ENCODE peak calls at places on chromosomes 3 and 15, in five cellular contexts. H, Y, V, U and T are unnamed samples.

GRCh38 chr3:134134698-134135415 is 105.1 kb upstream of the SLCO2A1 start:
- DNase-seq in H (no peak), Y (no peak), V (no peak), U (no peak), T (no peak)

GRCh38 chr3:101379695-101380376 is 59.5 kb upstream of the IMPG2 start:
- DNase-seq in H (no peak), Y (no peak), V (no peak), U (no peak), T (no peak)

GRCh38 chr15:67091073-67091965 is 25.9 kb downstream of the SMAD3 start:
- DNase-seq in H (no peak), Y (no peak), V (peak), U (no peak), T (no peak)

GRCh38 chr15:66873856-66874255 is 171.8 kb downstream of the SMAD6 start:
- DNase-seq in H (no peak), Y (no peak), V (no peak), U (no peak), T (no peak)

GRCh38 chr15:27686376-27686775 is 412.7 kb downstream of the OCA2 start:
- DNase-seq in H (no peak), Y (no peak), V (no peak), U (no peak), T (no peak)

GRCh38 chr3:181379278-181379677 is 332.4 kb upstream of the SOX2 start:
- DNase-seq in H (no peak), Y (no peak), V (no peak), U (no peak), T (no peak)

GRCh38 chr15:98658831-98659699 is 10.7 kb downstream of the IGF1R start:
- DNase-seq in H (no peak), Y (no peak), V (peak), U (peak), T (no peak)

GRCh38 chr3:128342701-128343180 is 123.9 kb downstream of the DNAJB8 start:
- DNase-seq in H (no peak), Y (no peak), V (no peak), U (no peak), T (no peak)

GRCh38 chr15:101563397-101563796 is 73.9 kb upstream of the PCSK6 start:
- DNase-seq in H (no peak), Y (no peak), V (no peak), U (no peak), T (no peak)

GRCh38 chr3:44077267-44077666 is 164.4 kb upstream of the TOPAZ1 start:
- DNase-seq in H (no peak), Y (no peak), V (peak), U (no peak), T (no peak)

GRCh38 chr3:55718475-55718874 is 231.4 kb upstream of the WNT5A start:
- DNase-seq in H (no peak), Y (no peak), V (peak), U (no peak), T (no peak)

GRCh38 chr3:194315965-194316361 is 35.2 kb downstream of the CPN2 start:
- DNase-seq in H (no peak), Y (no peak), V (no peak), U (no peak), T (no peak)

GRCh38 chr3:194270627-194271458 is 80.3 kb downstream of the CPN2 start:
- DNase-seq in H (peak), Y (peak), V (peak), U (no peak), T (no peak)

GRCh38 chr15:78988361-78988911 is 43.6 kb upstream of the CTSH start:
- DNase-seq in H (no peak), Y (no peak), V (peak), U (peak), T (no peak)

DNA sequence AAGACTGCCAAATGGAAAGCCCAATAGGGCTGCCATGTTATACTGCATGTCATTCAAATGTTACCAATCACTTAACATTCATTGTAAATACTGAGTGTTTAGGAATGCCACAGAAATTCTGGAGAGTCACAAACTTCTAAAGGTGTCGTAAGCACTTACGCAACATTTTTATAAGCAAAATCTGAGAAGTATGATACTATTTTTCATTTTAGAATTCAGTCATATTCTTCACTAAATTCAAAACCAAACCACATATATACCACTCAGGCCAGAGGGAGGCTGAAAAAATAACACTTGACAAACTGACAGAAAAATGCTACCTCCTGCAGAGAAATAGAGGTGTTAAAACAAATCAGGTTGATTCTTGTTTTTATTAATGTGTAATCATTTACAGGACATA is 89.8 kb downstream of the THBS1 start:
- DNase-seq in H (no peak), Y (no peak), V (no peak), U (no peak), T (no peak)
- H2BK12ac ChIP-seq in H (no peak), Y (no peak), V (no peak), U (no peak), T (no peak)

GRCh38 chr3:32865364-32865763 is 47.6 kb downstream of the TRIM71 start:
- DNase-seq in H (no peak), Y (no peak), V (peak), U (peak), T (no peak)

GRCh38 chr3:32860499-32860898 is 42.7 kb downstream of the TRIM71 start:
- DNase-seq in H (no peak), Y (no peak), V (no peak), U (no peak), T (no peak)

GRCh38 chr3:32861681-32862080 is 43.9 kb downstream of the TRIM71 start:
- DNase-seq in H (no peak), Y (no peak), V (no peak), U (no peak), T (no peak)

GRCh38 chr3:32859604-32860237 is 41.9 kb downstream of the TRIM71 start:
- DNase-seq in H (no peak), Y (no peak), V (no peak), U (no peak), T (no peak)

GRCh38 chr3:32862247-32863013 is 44.6 kb downstream of the TRIM71 start:
- DNase-seq in H (no peak), Y (no peak), V (no peak), U (no peak), T (no peak)
- H2BK12ac ChIP-seq in H (no peak), Y (no peak), V (no peak), U (no peak), T (no peak)

DNA sequence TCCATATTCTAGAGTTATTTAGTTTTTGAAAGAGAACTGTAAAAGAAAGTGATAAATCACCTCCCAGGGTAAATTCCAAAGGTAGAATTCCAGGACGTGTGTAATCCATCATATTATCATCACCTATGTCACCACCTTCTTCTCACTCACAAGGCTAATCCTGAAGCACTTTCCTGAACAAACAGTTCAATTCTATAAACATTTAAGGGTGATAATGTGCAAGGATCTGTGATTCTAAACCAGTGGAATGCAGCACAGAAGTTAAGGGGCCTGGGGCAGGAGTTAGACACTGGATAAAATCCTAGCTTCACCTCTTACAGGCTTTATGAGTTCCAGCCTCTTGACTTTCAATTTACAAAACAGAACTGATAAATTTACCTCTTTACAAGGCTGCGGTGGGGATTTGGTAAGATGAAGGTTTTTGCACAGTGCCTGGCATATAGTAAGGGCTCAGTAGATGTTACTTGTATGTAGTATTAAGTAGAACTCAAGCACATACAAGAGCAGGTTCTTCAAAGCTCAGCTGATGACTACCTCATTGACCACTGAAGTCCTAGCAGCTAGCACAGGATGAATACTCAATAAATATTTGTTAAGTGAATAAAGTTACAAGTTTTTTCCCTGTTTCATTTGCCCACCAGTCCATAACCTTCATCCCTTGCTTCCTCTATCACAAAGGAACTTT is 47.3 kb upstream of the CCDC80 start:
- DNase-seq in H (no peak), Y (no peak), V (peak), U (no peak), T (no peak)
- H2BK12ac ChIP-seq in H (no peak), Y (no peak), V (no peak), U (peak), T (no peak)

GRCh38 chr15:44340410-44340809 is 51.9 kb downstream of the GOLM2 start:
- DNase-seq in H (no peak), Y (no peak), V (peak), U (peak), T (no peak)
- H2BK12ac ChIP-seq in H (no peak), Y (no peak), V (no peak), U (no peak), T (no peak)

GRCh38 chr15:31238906-31239305 is 87.7 kb upstream of the KLF13 start:
- DNase-seq in H (no peak), Y (no peak), V (no peak), U (no peak), T (no peak)
- H2BK12ac ChIP-seq in H (no peak), Y (no peak), V (no peak), U (no peak), T (no peak)